ENCODE peak calls at places on chromosomes 16 and 17, in six cellular contexts. R is psoas muscle, E is prostate gland, K is left lung, S is uterus, D is right lobe of liver. W is an unnamed sample.

GRCh38 chr16:8848939-8849391 is 19.8 kb downstream of the CARHSP1 start:
- DNase-seq in D (no peak), K (no peak), E (no peak), S (no peak), R (no peak), W (no peak)

GRCh38 chr16:67723151-67723915 is 4.2 kb upstream of the GFOD2 start:
- DNase-seq in S (no peak), E (no peak), R (no peak), K (no peak), D (no peak), W (no peak)

GRCh38 chr17:17144061-17144460 is 62.1 kb downstream of the PLD6 start:
- DNase-seq in R (peak; percentile 3), E (no peak), S (no peak), K (peak; percentile 55), D (no peak), W (no peak)

GRCh38 chr16:89015271-89015859 is 38.4 kb upstream of the CBFA2T3 start:
- DNase-seq in S (no peak), D (peak; percentile 11), E (no peak), K (peak; percentile 62), R (peak; percentile 4), W (no peak)

GRCh38 chr16:70747703-70748631 is 53.0 kb downstream of the VAC14 start:
- DNase-seq in R (peak; percentile 44), E (no peak), S (no peak), K (peak; percentile 70), D (peak; percentile 84), W (no peak)

GRCh38 chr17:70499067-70499786 is 329.9 kb downstream of the KCNJ2 start:
- DNase-seq in K (no peak), D (no peak), E (no peak), S (no peak), R (no peak), W (no peak)

GRCh38 chr17:58210922-58211321 is 8.1 kb downstream of the MKS1 start:
- DNase-seq in S (no peak), K (no peak), R (no peak), E (no peak), D (no peak), W (no peak)

GRCh38 chr17:8046306-8046928 is 7.6 kb downstream of the ALOX15B start:
- DNase-seq in E (no peak), S (no peak), K (no peak), R (no peak), D (no peak), W (no peak)

GRCh38 chr16:89114159-89114981 is 20.7 kb downstream of the ACSF3 start:
- DNase-seq in E (no peak), S (no peak), D (peak; percentile 22), R (peak; percentile 11), K (peak; percentile 76), W (no peak)

GRCh38 chr17:9703781-9704082 is 58.4 kb downstream of the USP43 start:
- DNase-seq in S (no peak), D (no peak), E (no peak), R (no peak), K (no peak), W (no peak)

GRCh38 chr16:77610496-77610895 is 111.8 kb upstream of the NUDT7 start:
- DNase-seq in D (no peak), E (no peak), R (no peak), S (no peak), K (no peak), W (no peak)

GRCh38 chr17:78127888-78128615 is 503 bp downstream of the TMC6 start:
- DNase-seq in D (peak; percentile 65), K (peak; percentile 88), R (no peak), E (peak; percentile 70), S (no peak), W (no peak)

GRCh38 chr17:81537856-81538555 is 9.8 kb downstream of the FSCN2 start:
- DNase-seq in R (peak; percentile 11), E (no peak), D (no peak), K (peak; percentile 59), S (no peak), W (no peak)

GRCh38 chr16:627458-628239 is 3.1 kb upstream of the WFIKKN1 start:
- DNase-seq in R (peak; percentile 59), D (peak; percentile 84), S (no peak), K (peak; percentile 90), E (no peak), W (no peak)

GRCh38 chr17:67076290-67076689 is 31.9 kb downstream of the CACNG1 start:
- DNase-seq in S (no peak), R (no peak), K (no peak), E (no peak), D (no peak), W (no peak)

GRCh38 chr16:50878966-50879615 is 137.2 kb downstream of the CYLD start:
- DNase-seq in K (no peak), E (no peak), S (no peak), D (no peak), R (no peak), W (no peak)

GRCh38 chr17:81898029-81898866 is 3.8 kb upstream of the NPB start:
- DNase-seq in D (no peak), S (no peak), E (no peak), K (no peak), R (no peak), W (no peak)

GRCh38 chr17:60901806-60902205 is 224.2 kb downstream of the BCAS3 start:
- DNase-seq in D (no peak), R (no peak), K (no peak), E (no peak), S (no peak), W (no peak)

GRCh38 chr17:29726721-29727252 is 104.1 kb upstream of the CORO6 start:
- DNase-seq in E (no peak), D (no peak), S (no peak), R (no peak), K (no peak), W (no peak)

GRCh38 chr16:27699540-27699939 is 149.6 kb downstream of the KATNIP start:
- DNase-seq in E (no peak), D (no peak), K (no peak), R (no peak), S (no peak), W (no peak)

GRCh38 chr17:6456321-6456720 is 12.1 kb downstream of the PIMREG start:
- DNase-seq in D (no peak), E (no peak), R (no peak), S (no peak), K (no peak), W (no peak)

GRCh38 chr17:7912927-7913524 is 3.1 kb downstream of the RNF227 start:
- DNase-seq in D (no peak), S (no peak), E (peak; percentile 35), R (no peak), K (no peak), W (no peak)

GRCh38 chr16:81515281-81515680 is 70.7 kb downstream of the CMIP start:
- DNase-seq in D (no peak), K (no peak), S (no peak), R (no peak), E (no peak), W (no peak)

GRCh38 chr17:82685291-82685690 is 13.2 kb downstream of the RAB40B start:
- DNase-seq in D (no peak), K (no peak), E (no peak), R (peak; percentile 7), S (no peak), W (no peak)

DNA sequence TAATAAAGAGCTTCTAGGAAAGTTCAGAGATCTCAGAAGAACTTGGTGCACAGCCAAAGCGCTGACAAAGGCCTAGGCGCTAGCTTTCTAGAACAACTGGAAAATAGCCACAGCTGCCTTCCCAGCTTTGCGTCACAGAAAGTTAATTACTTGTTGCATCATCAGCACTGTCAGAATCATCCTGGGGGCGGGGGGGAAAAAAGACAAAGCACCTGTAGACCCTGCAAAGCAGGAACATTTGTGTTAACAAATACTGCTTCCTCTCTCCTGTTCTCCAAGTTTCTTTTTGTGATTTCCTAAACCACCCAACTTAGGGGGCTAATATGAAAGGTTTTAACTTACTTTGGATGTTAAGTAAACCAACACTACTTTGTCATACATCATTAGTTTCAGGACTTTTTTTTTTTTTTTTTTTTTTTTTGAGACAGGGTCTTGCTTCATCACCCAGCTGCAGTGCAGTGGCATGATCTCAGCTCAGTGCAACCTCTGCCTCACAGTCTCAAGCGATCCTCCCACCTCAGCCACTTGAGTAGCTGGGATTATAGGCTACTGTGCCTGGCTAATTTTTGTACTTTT is 4.8 kb upstream of the AARSD1 start:
- DNase-seq in R (no peak), S (no peak), E (no peak), D (no peak), K (no peak), W (no peak)
- H3K27me3 ChIP-seq in R (no peaks in the 10 kb centered on the region), S (no peaks in the 10 kb centered on the region), E (no peaks in the 10 kb centered on the region), D (no peaks in the 10 kb centered on the region), K (no peaks in the 10 kb centered on the region), W (no peaks in the 10 kb centered on the region)

DNA sequence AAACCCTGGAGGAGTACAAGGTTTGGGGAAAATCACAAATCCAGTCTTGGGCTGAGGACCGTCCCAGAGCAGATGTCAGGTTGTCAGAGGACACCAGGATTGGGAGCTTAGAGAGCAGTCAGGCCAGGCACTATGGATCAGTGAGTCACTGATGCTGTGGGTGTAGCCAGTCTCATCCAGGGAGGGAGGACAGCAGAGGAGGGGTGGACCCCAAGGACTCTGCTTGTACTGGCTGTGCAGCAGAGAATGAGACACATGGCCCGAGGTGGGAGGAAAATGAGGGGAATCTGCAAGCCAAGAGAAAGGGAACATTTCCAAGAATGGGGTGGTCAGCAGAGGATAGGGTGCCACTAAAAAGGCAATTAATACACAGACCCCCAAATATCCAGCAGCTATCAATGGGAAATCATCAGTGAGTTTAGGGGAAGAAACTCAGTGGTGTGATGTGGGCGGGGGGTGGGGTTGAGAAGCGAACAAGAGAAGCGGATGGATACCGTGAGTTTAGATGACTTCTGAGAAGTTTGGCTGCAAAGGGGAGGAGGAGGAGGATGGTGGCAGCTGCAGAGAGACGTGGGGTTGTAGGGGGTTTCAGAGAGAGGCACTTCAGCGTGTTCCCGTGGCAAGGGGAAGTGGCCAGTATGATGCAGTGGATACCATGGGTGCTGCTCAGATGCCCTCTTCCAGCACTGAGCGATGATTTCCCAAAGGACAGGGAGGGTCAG is 43.9 kb downstream of the ARHGAP27 start:
- DNase-seq in K (no peak), D (no peak), R (no peak), E (no peak), S (no peak), W (no peak)
- H3K36me3 ChIP-seq in K (no peaks in the 10 kb centered on the region), D (no peaks in the 10 kb centered on the region), R (no peaks in the 10 kb centered on the region), E (no peaks in the 10 kb centered on the region), S (no peaks in the 10 kb centered on the region), W (no peaks in the 10 kb centered on the region)

GRCh38 chr17:39402890-39403605 is 1.6 kb upstream of the FBXL20 start:
- DNase-seq in K (no peak), E (no peak), R (no peak), D (no peak), S (no peak), W (no peak)
- H3K4me3 ChIP-seq in K (no peak overlapping the region), E (no peak overlapping the region), R (no peak overlapping the region), D (no peak overlapping the region), S (no peak overlapping the region), W (no peak overlapping the region)

DNA sequence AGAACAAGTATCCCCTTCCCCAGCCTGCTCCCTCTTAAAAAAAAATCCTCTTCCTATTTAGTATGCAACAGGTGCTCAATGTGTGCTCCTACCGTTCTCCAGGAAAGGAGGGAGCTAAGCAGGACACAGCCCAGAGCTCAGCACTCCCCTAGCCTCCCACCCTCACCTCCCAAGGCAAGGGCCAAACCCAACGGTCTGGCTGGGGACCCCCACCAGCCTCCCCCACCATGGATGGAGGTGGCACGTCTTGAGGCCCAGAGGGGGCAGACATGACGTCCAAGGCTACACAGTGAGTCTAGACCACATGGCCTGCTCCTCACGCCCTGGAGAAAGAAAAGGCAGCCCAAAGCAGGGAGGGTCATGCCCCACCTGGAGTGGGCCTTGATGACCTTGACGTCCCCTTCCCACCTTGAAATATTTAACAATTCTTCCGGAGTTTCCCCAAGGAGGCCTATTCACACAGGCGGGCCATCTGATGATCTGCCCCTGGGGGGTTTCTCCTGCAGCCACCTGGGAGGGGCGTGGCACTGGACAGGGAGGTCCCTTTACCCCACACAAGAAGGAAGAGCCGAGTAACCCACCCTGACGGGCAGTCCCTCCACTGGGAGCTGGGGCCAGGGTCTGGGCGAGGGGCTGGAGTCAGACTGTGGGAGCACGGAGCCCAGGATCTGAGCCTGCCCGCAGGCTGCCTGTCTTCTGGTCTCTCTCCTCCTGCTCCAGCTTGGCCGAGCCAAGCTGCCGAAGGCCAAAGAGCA is 89.4 kb upstream of the CBX4 start:
- DNase-seq in K (no peak), D (no peak), S (no peak), R (no peak), E (no peak), W (no peak)
- H3K27me3 ChIP-seq in K (peaks cover 16% of the 10 kb centered on the region), D (no peaks in the 10 kb centered on the region), S (peaks cover 17% of the 10 kb centered on the region), R (no peaks in the 10 kb centered on the region), E (no peaks in the 10 kb centered on the region), W (peaks cover 76% of the 10 kb centered on the region)